ENCODE peak calls at places on chromosomes 1 and 21, in five cellular contexts. H is GM20000; X is CD8-positive, alpha-beta T cell; V is endodermal cell; Z is endothelial cell. E is an unnamed sample.

GRCh38 chr1:74775735-74776134 is 42.8 kb downstream of the TYW3 start:
- DNase-seq in X (no peak), Z (no peak), H (no peak), V (no peak), E (no peak)

GRCh38 chr1:39181311-39181710 is 23.2 kb upstream of the MACF1 start:
- DNase-seq in H (no peak), Z (no peak), X (no peak), V (no peak), E (no peak)

GRCh38 chr1:176774224-176774623 is 311.2 kb downstream of the PAPPA2 start:
- DNase-seq in H (no peak), V (no peak), X (no peak), Z (no peak), E (no peak)

GRCh38 chr1:186880982-186881381 is 52.2 kb downstream of the PLA2G4A start:
- DNase-seq in X (no peak), V (no peak), H (no peak), Z (no peak), E (no peak)

GRCh38 chr21:45405271-45405818 is 380 bp downstream of the COL18A1 start:
- DNase-seq in H (peak; percentile 59), V (peak; percentile 67), X (no peak), Z (peak; percentile 35), E (no peak)

GRCh38 chr1:14369526-14370213 is 228.8 kb upstream of the KAZN start:
- DNase-seq in V (no peak), Z (no peak), X (no peak), H (no peak), E (peak; percentile 23)

GRCh38 chr1:41360074-41361027 is 883 bp upstream of the FOXO6 start:
- DNase-seq in V (peak; percentile 85), Z (no peak), H (no peak), X (no peak), E (no peak)

GRCh38 chr1:236524142-236524891 is 535 bp downstream of the LGALS8 start:
- DNase-seq in X (peak; percentile 62), H (peak; percentile 82), V (peak; percentile 79), Z (peak; percentile 34), E (peak; percentile 91)

GRCh38 chr1:171800342-171800741 is 18.9 kb downstream of the METTL13 start:
- DNase-seq in H (no peak), Z (no peak), V (no peak), X (no peak), E (no peak)

GRCh38 chr1:59769412-59770095 is 45.2 kb upstream of the HOOK1 start:
- DNase-seq in Z (no peak), X (no peak), H (no peak), V (no peak), E (peak; percentile 26)

GRCh38 chr1:219771039-219771438 is 157.3 kb downstream of the SLC30A10 start:
- DNase-seq in H (no peak), Z (no peak), V (peak; percentile 61), X (no peak), E (peak; percentile 95)

GRCh38 chr21:41895643-41896493 is 16.7 kb upstream of the PRDM15 start:
- DNase-seq in X (peak; percentile 72), H (peak; percentile 69), Z (no peak), V (peak; percentile 75), E (peak; percentile 22)

GRCh38 chr1:214459895-214460294 is 91.5 kb downstream of the PTPN14 start:
- DNase-seq in X (no peak), Z (no peak), V (no peak), H (no peak), E (no peak)

GRCh38 chr21:35226960-35227741 is 178.0 kb upstream of the RUNX1 start:
- DNase-seq in V (no peak), Z (no peak), X (peak; percentile 76), H (peak; percentile 25), E (no peak)

GRCh38 chr21:27693376-27693775 is 726.5 kb upstream of the ADAMTS5 start:
- DNase-seq in Z (no peak), V (no peak), X (no peak), H (no peak), E (peak; percentile 42)

GRCh38 chr1:115478933-115479551 is 141.0 kb upstream of the NGF start:
- DNase-seq in X (no peak), Z (no peak), H (no peak), V (peak; percentile 40), E (no peak)

GRCh38 chr1:3068400-3069361 is at the start of gene PRDM16:
- DNase-seq in H (no peak), Z (peak; percentile 39), V (peak; percentile 83), X (no peak), E (peak; percentile 41)

GRCh38 chr1:3067671-3068399 is 1.2 kb upstream of the PRDM16 start:
- DNase-seq in X (no peak), Z (no peak), H (no peak), V (peak; percentile 72), E (no peak)

GRCh38 chr1:3070304-3070653 is 1.3 kb downstream of the PRDM16 start:
- DNase-seq in V (no peak), H (no peak), Z (no peak), X (no peak), E (no peak)

GRCh38 chr1:3070654-3071506 is 1.9 kb downstream of the PRDM16 start:
- DNase-seq in V (peak; percentile 77), Z (peak; percentile 33), X (no peak), H (no peak), E (peak; percentile 29)

GRCh38 chr1:3069491-3070303 is 694 bp downstream of the PRDM16 start:
- DNase-seq in H (peak; percentile 65), Z (peak; percentile 51), V (peak; percentile 87), X (no peak), E (peak; percentile 75)
- TF ChIP-seq CTCF in H (no peak), Z (no peak), V (peak; percentile 56), X (no peak), E (peak; percentile 45)

GRCh38 chr1:207453710-207454045 is 450 bp upstream of the CR2 start:
- DNase-seq in Z (no peak), V (no peak), X (no peak), H (no peak), E (no peak)

GRCh38 chr1:207455183-207455754 is 1.1 kb downstream of the CR2 start:
- DNase-seq in Z (no peak), H (peak; percentile 31), V (no peak), X (no peak), E (no peak)

GRCh38 chr1:207458409-207458808 is 4.3 kb downstream of the CR2 start:
- DNase-seq in X (no peak), V (no peak), H (no peak), Z (no peak), E (no peak)

GRCh38 chr1:207459008-207459407 is 4.9 kb downstream of the CR2 start:
- DNase-seq in V (no peak), H (no peak), X (peak; percentile 61), Z (no peak), E (no peak)

GRCh38 chr1:207454046-207454964 is at the start of gene CR2:
- DNase-seq in Z (peak; percentile 33), V (peak; percentile 92), H (peak; percentile 79), X (peak; percentile 54), E (no peak)
- TF ChIP-seq CTCF in Z (no peak), V (peak; percentile 78), H (peak; percentile 47), X (peak; percentile 60), E (peak; percentile 3)

GRCh38 chr1:47569681-47570470 is 132.0 kb downstream of the FOXD2 start:
- DNase-seq in V (peak; percentile 86), Z (peak; percentile 31), X (no peak), H (no peak), E (peak; percentile 97)
- TF ChIP-seq CTCF in V (peak; percentile 71), Z (no peak), X (no peak), H (no peak), E (peak; percentile 52)

DNA sequence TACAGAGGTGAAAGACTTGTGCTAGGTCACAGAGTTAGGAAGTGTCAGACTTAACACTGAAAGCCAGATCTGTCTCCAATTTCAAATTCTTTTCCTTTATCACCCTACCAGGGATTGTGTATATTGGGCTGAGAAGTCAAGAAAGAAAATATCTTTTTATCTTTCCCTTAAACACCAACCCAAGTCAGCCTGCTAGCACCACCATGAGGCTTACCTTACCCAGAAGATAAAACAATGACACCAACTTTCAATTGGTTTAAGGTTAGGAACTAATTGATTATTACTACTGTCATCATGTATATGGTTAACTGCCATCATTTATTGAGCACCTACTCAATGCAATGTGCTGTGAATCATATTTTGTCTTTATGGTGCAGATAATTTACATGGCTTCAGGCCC is 178.9 kb upstream of the FOXD3 start:
- DNase-seq in X (no peak), Z (no peak), V (no peak), H (no peak), E (no peak)
- TF ChIP-seq CTCF in X (no peak), Z (no peak), V (peak; percentile 12), H (no peak), E (peak; percentile 10)

GRCh38 chr1:246931549-246932365 is at the start of gene AHCTF1:
- DNase-seq in V (peak; percentile 98), H (peak; percentile 98), Z (peak; percentile 96), X (peak; percentile 95), E (peak; percentile 95)

GRCh38 chr1:246932366-246932700 is 585 bp upstream of the AHCTF1 start:
- DNase-seq in Z (no peak), H (no peak), V (no peak), X (no peak), E (no peak)

GRCh38 chr1:246934777-246935176 is 3.0 kb upstream of the AHCTF1 start:
- DNase-seq in X (no peak), V (no peak), H (no peak), Z (no peak), E (no peak)

GRCh38 chr1:246933893-246934292 is 2.1 kb upstream of the AHCTF1 start:
- DNase-seq in V (no peak), H (no peak), Z (no peak), X (no peak), E (no peak)

GRCh38 chr1:246930830-246931548 is 759 bp downstream of the AHCTF1 start:
- DNase-seq in V (peak; percentile 75), H (peak; percentile 59), X (peak; percentile 56), Z (peak; percentile 52), E (peak; percentile 58)
- TF ChIP-seq CTCF in V (no peak), H (no peak), X (no peak), Z (no peak), E (no peak)

DNA sequence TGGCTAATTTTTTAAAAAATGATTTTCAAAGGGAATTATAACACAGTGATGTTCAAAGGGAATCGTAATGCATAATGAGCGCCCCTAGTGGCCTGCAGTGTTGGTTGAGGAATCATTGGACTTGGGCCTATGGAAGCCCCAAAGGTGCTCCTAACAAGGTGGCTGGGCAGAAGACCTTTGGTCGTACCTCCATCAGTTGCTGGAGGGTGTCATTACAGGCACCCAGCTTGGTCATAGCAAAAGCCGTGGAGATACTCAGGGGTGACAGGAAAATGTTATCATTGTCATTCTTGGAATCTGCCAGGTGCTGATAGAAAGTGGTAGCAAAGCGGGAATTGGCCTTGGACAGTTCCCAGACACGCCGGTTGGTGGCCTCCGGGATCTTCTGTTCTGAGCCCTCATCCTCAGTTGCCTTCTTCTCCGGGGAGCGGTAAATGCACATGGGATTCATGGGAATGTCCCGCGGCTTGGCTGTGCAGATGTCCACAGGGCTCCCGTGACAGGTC is 2.7 kb downstream of the SERPINC1 start:
- DNase-seq in Z (peak; percentile 43), V (peak; percentile 80), X (no peak), H (peak; percentile 44), E (peak; percentile 12)
- TF ChIP-seq CTCF in Z (peak; percentile 79), V (peak; percentile 92), X (peak; percentile 31), H (peak; percentile 77), E (peak; percentile 61)

GRCh38 chr1:233168384-233168783 is 127.1 kb downstream of the PCNX2 start:
- DNase-seq in V (no peak), H (no peak), X (no peak), Z (no peak), E (no peak)
- TF ChIP-seq CTCF in V (no peak), H (no peak), X (no peak), Z (no peak), E (no peak)